ENCODE peak calls at places on chromosomes 2 and 18, in five cellular contexts. One of them, this sample, is unnamed.

GRCh38 chr18:4455113-4455811 is at the start of gene DLGAP1:
- DNase-seq in OCI-LY7: no peak
- DNase-seq in lower leg skin: no peak
- DNase-seq in stomach: peak; percentile 32
- DNase-seq in GM06990: peak; percentile 86
- DNase-seq in this sample: peak; percentile 2

GRCh38 chr18:33020877-33021276 is 248.1 kb upstream of the KLHL14 start:
- DNase-seq in OCI-LY7: peak; percentile 11
- DNase-seq in lower leg skin: no peak
- DNase-seq in stomach: no peak
- DNase-seq in GM06990: no peak
- DNase-seq in this sample: no peak

GRCh38 chr2:58516695-58517094 is 275.6 kb upstream of the FANCL start:
- DNase-seq in OCI-LY7: no peak
- DNase-seq in lower leg skin: no peak
- DNase-seq in stomach: no peak
- DNase-seq in GM06990: no peak
- DNase-seq in this sample: no peak

GRCh38 chr2:186607660-186608324 is 17.9 kb downstream of the ITGAV start:
- DNase-seq in OCI-LY7: no peak
- DNase-seq in lower leg skin: no peak
- DNase-seq in stomach: no peak
- DNase-seq in GM06990: no peak
- DNase-seq in this sample: no peak

GRCh38 chr2:57181315-57182038 is 865.1 kb upstream of the VRK2 start:
- DNase-seq in OCI-LY7: no peak
- DNase-seq in lower leg skin: no peak
- DNase-seq in stomach: no peak
- DNase-seq in GM06990: no peak
- DNase-seq in this sample: peak; percentile 5

GRCh38 chr2:178491612-178492011 is 11.4 kb downstream of the PLEKHA3 start:
- DNase-seq in OCI-LY7: no peak
- DNase-seq in lower leg skin: no peak
- DNase-seq in stomach: no peak
- DNase-seq in GM06990: no peak
- DNase-seq in this sample: no peak

GRCh38 chr2:121803503-121803902 is 48.1 kb downstream of the TSN start:
- DNase-seq in OCI-LY7: peak; percentile 76
- DNase-seq in lower leg skin: no peak
- DNase-seq in stomach: no peak
- DNase-seq in GM06990: no peak
- DNase-seq in this sample: no peak

GRCh38 chr2:217099561-217099960 is 239.7 kb upstream of the TNP1 start:
- DNase-seq in OCI-LY7: no peak
- DNase-seq in lower leg skin: peak; percentile 18
- DNase-seq in stomach: no peak
- DNase-seq in GM06990: no peak
- DNase-seq in this sample: peak; percentile 93

GRCh38 chr2:108169982-108170625 is 69.7 kb upstream of the SULT1C3 start:
- DNase-seq in OCI-LY7: peak; percentile 10
- DNase-seq in lower leg skin: no peak
- DNase-seq in stomach: no peak
- DNase-seq in GM06990: no peak
- DNase-seq in this sample: peak; percentile 37

GRCh38 chr2:157596992-157597681 is 31.5 kb downstream of the ACVR1C start:
- DNase-seq in OCI-LY7: no peak
- DNase-seq in lower leg skin: no peak
- DNase-seq in stomach: peak; percentile 43
- DNase-seq in GM06990: peak; percentile 32
- DNase-seq in this sample: peak; percentile 7

GRCh38 chr2:219081701-219082331 is 21.1 kb upstream of the IHH start:
- DNase-seq in OCI-LY7: no peak
- DNase-seq in lower leg skin: no peak
- DNase-seq in stomach: no peak
- DNase-seq in GM06990: no peak
- DNase-seq in this sample: peak; percentile 10

GRCh38 chr2:238930216-238930615 is 82.3 kb downstream of the TWIST2 start:
- DNase-seq in OCI-LY7: no peak
- DNase-seq in lower leg skin: no peak
- DNase-seq in stomach: no peak
- DNase-seq in GM06990: no peak
- DNase-seq in this sample: no peak

GRCh38 chr2:232698552-232699091 is 1.5 kb downstream of the GIGYF2 start:
- DNase-seq in OCI-LY7: no peak
- DNase-seq in lower leg skin: no peak
- DNase-seq in stomach: no peak
- DNase-seq in GM06990: no peak
- DNase-seq in this sample: peak; percentile 11

GRCh38 chr2:188524519-188525113 is 232.9 kb downstream of the GULP1 start:
- DNase-seq in OCI-LY7: peak; percentile 40
- DNase-seq in lower leg skin: no peak
- DNase-seq in stomach: peak; percentile 27
- DNase-seq in GM06990: no peak
- DNase-seq in this sample: peak; percentile 80

GRCh38 chr2:237170017-237170416 is 84.3 kb downstream of the COPS8 start:
- DNase-seq in OCI-LY7: no peak
- DNase-seq in lower leg skin: peak; percentile 22
- DNase-seq in stomach: no peak
- DNase-seq in GM06990: no peak
- DNase-seq in this sample: peak; percentile 76

GRCh38 chr2:159658887-159659437 is 42.6 kb upstream of the BAZ2B start:
- DNase-seq in OCI-LY7: no peak
- DNase-seq in lower leg skin: peak; percentile 20
- DNase-seq in stomach: no peak
- DNase-seq in GM06990: no peak
- DNase-seq in this sample: peak; percentile 89

GRCh38 chr2:214201892-214202291 is 209.0 kb upstream of the VWC2L start:
- DNase-seq in OCI-LY7: no peak
- DNase-seq in lower leg skin: no peak
- DNase-seq in stomach: no peak
- DNase-seq in GM06990: no peak
- DNase-seq in this sample: no peak

GRCh38 chr2:467892-468630 is 180.2 kb upstream of the ALKAL2 start:
- DNase-seq in OCI-LY7: no peak
- DNase-seq in lower leg skin: no peak
- DNase-seq in stomach: no peak
- DNase-seq in GM06990: no peak
- DNase-seq in this sample: no peak

GRCh38 chr18:7062236-7062635 is 55.4 kb downstream of the LAMA1 start:
- DNase-seq in OCI-LY7: no peak
- DNase-seq in lower leg skin: no peak
- DNase-seq in stomach: no peak
- DNase-seq in GM06990: no peak
- DNase-seq in this sample: no peak

GRCh38 chr2:224286923-224287322 is 115.0 kb downstream of the FAM124B start:
- DNase-seq in OCI-LY7: no peak
- DNase-seq in lower leg skin: no peak
- DNase-seq in stomach: no peak
- DNase-seq in GM06990: no peak
- DNase-seq in this sample: no peak

GRCh38 chr2:203830294-203831055 is 37.1 kb upstream of the CTLA4 start:
- DNase-seq in OCI-LY7: no peak
- DNase-seq in lower leg skin: no peak
- DNase-seq in stomach: no peak
- DNase-seq in GM06990: no peak
- DNase-seq in this sample: no peak

GRCh38 chr2:143128681-143129580 is at the start of gene ARHGAP15:
- DNase-seq in OCI-LY7: peak; percentile 91
- DNase-seq in lower leg skin: no peak
- DNase-seq in stomach: peak; percentile 27
- DNase-seq in GM06990: peak; percentile 79
- DNase-seq in this sample: no peak

GRCh38 chr18:9413586-9413985 is 61.7 kb upstream of the RALBP1 start:
- DNase-seq in OCI-LY7: no peak
- DNase-seq in lower leg skin: no peak
- DNase-seq in stomach: no peak
- DNase-seq in GM06990: no peak
- DNase-seq in this sample: peak; percentile 55

GRCh38 chr18:12825230-12825629 is 58.8 kb downstream of the PTPN2 start:
- DNase-seq in OCI-LY7: no peak
- DNase-seq in lower leg skin: no peak
- DNase-seq in stomach: no peak
- DNase-seq in GM06990: no peak
- DNase-seq in this sample: no peak

GRCh38 chr2:63058742-63059433 is 8.3 kb downstream of the OTX1 start:
- DNase-seq in OCI-LY7: no peak
- DNase-seq in lower leg skin: no peak
- DNase-seq in stomach: no peak
- DNase-seq in GM06990: peak; percentile 28
- DNase-seq in this sample: no peak

GRCh38 chr2:55419236-55419513 is 481 bp downstream of the CCDC88A start:
- DNase-seq in OCI-LY7: no peak
- DNase-seq in lower leg skin: peak; percentile 17
- DNase-seq in stomach: no peak
- DNase-seq in GM06990: no peak
- DNase-seq in this sample: peak; percentile 37

GRCh38 chr2:24124003-24124585 is 825 bp downstream of the FAM228B start:
- DNase-seq in OCI-LY7: no peak
- DNase-seq in lower leg skin: no peak
- DNase-seq in stomach: no peak
- DNase-seq in GM06990: no peak
- DNase-seq in this sample: peak; percentile 49

DNA sequence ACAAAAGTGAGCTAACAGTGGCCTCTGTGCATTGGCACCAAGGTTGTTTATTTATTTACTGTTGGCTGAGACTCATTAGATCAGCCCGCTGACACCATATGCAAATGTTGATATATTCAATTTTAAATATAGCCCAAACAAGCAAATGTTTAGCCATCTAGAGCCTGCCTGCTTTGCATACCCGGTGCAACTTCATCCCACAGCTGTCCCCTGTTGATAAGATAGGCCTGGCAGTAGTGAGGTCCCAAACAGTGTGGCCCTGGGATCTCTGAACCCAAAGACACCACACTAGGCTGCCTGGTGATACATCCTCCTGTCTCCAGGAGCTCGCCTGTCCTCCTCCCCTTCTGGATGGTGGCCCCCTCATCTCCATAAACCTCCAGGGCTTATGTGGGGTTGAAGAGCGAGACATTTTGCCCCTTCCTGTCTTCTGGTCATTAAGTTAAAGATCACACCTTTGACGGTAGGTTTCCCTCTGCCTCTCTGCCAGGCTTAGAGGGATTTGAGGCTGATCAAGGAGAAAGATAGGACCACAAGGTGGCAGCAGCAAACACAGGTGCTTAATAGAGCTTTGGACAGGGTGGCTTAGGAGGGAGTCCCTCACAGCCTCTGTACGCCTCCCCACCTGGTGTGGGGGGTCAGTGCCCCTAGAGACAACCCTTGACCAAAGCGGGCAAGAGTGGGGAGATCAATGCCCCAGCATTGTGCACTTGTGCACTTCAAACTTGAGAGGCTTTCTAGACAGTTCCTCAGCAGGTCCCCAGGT is 23.7 kb upstream of the MYO5B start:
- DNase-seq in OCI-LY7: peak; percentile 54
- DNase-seq in lower leg skin: no peak
- DNase-seq in stomach: peak; percentile 49
- DNase-seq in GM06990: peak; percentile 50
- DNase-seq in this sample: peak; percentile 36
- TF ChIP-seq CTCF in OCI-LY7: peak; percentile 67
- TF ChIP-seq CTCF in lower leg skin: no peak
- TF ChIP-seq CTCF in stomach: peak; percentile 13
- TF ChIP-seq CTCF in GM06990: peak; percentile 52
- TF ChIP-seq CTCF in this sample: peak; percentile 43

DNA sequence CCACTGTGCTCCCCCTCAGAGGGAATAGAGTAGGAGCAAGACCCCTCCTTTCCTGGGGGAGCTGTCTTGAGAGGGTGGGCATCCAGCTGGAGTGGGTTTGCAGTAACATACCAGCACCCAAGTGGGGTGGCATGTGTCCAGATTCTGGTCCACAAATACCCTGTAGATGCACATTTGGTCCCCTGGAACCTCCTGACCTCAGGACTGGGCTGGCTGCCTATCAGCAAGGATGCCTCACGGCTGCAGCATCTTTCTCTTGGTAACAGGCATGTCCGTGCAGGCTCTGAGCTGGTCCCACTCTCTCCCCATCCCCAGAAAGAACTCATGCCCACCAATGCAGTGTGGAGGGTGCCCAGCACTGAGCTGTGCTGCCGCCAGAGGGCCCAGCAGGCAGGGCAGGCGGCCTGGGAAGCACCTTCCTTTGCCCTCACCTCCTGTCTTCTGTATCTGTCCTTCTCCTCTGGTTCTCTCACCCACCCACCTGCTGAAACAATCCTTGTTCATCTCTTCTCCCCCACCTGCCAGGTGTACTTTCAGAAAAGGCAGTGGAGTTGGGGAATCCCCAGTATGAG is 47.4 kb downstream of the ITGB1BP1 start:
- DNase-seq in OCI-LY7: peak; percentile 61
- DNase-seq in lower leg skin: no peak
- DNase-seq in stomach: no peak
- DNase-seq in GM06990: no peak
- DNase-seq in this sample: no peak
- H3K4me3 ChIP-seq in OCI-LY7: no peak overlapping the region
- H3K4me3 ChIP-seq in lower leg skin: no peak overlapping the region
- H3K4me3 ChIP-seq in stomach: no peak overlapping the region
- H3K4me3 ChIP-seq in GM06990: no peak overlapping the region
- H3K4me3 ChIP-seq in this sample: no peak overlapping the region

GRCh38 chr18:24731158-24731557 is 270.7 kb downstream of the HRH4 start:
- DNase-seq in OCI-LY7: no peak
- DNase-seq in lower leg skin: no peak
- DNase-seq in stomach: no peak
- DNase-seq in GM06990: no peak
- DNase-seq in this sample: no peak

GRCh38 chr18:24735504-24736243 is 275.2 kb downstream of the HRH4 start:
- DNase-seq in OCI-LY7: no peak
- DNase-seq in lower leg skin: no peak
- DNase-seq in stomach: no peak
- DNase-seq in GM06990: no peak
- DNase-seq in this sample: no peak

GRCh38 chr18:24731981-24732380 is 271.5 kb downstream of the HRH4 start:
- DNase-seq in OCI-LY7: no peak
- DNase-seq in lower leg skin: no peak
- DNase-seq in stomach: no peak
- DNase-seq in GM06990: no peak
- DNase-seq in this sample: no peak

GRCh38 chr18:24736686-24737085 is 276.2 kb downstream of the HRH4 start:
- DNase-seq in OCI-LY7: no peak
- DNase-seq in lower leg skin: peak; percentile 29
- DNase-seq in stomach: no peak
- DNase-seq in GM06990: no peak
- DNase-seq in this sample: no peak

DNA sequence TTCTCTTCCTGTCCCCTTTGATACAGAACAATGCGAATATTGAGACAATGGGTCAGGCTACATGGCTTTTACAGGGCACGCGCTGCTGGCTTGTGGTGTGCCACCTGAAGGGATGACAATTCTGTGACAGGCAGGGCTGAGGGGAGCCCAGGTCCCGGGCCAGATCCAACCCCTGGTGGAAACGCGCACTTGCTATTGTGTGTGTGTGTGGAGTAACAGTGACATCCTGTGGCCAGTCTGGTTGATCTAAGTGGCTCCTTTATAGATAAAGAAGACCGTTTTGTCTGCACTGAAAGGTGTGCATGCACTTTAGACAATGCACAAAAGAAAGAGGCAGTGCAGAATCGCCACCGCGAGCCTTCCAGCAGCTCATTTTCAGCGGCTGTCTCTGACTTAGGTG is 273.6 kb downstream of the HRH4 start:
- DNase-seq in OCI-LY7: peak; percentile 27
- DNase-seq in lower leg skin: no peak
- DNase-seq in stomach: no peak
- DNase-seq in GM06990: no peak
- DNase-seq in this sample: peak; percentile 2
- TF ChIP-seq CTCF in OCI-LY7: peak; percentile 52
- TF ChIP-seq CTCF in lower leg skin: no peak
- TF ChIP-seq CTCF in stomach: no peak
- TF ChIP-seq CTCF in GM06990: no peak
- TF ChIP-seq CTCF in this sample: peak; percentile 10

GRCh38 chr2:234025475-234025874 is 25.0 kb upstream of the SPP2 start:
- DNase-seq in OCI-LY7: no peak
- DNase-seq in lower leg skin: no peak
- DNase-seq in stomach: no peak
- DNase-seq in GM06990: peak; percentile 8
- DNase-seq in this sample: no peak
- H3K4me3 ChIP-seq in OCI-LY7: no peak overlapping the region
- H3K4me3 ChIP-seq in lower leg skin: no peak overlapping the region
- H3K4me3 ChIP-seq in stomach: peak overlapping the region; percentile 27
- H3K4me3 ChIP-seq in GM06990: no peak overlapping the region
- H3K4me3 ChIP-seq in this sample: no peak overlapping the region

This sample was measured in fibroblast of the aortic adventitia.